ENCODE peak calls at places on chromosomes 2 and 18, in six cellular contexts. F is K562, O is right lobe of liver, D is upper lobe of left lung, Y is Peyer's patch, B is ovary. X is an unnamed sample. For H3K4me1, the result is how much of the 10 kb centered on the place peaks cover.

GRCh38 chr2:70310899-70311298 is 9.0 kb upstream of the FAM136A start:
- DNase-seq in Y (no peak), D (no peak), F (no peak), B (no peak), O (no peak), X (no peak)

GRCh38 chr18:13403786-13404549 is 185.4 kb downstream of the LDLRAD4 start:
- DNase-seq in B (no peak), Y (no peak), F (no peak), D (no peak), O (no peak), X (no peak)

GRCh38 chr2:80930777-80931176 is 626.2 kb upstream of the LRRTM1 start:
- DNase-seq in F (no peak), B (no peak), O (no peak), Y (no peak), D (no peak), X (no peak)

GRCh38 chr2:235027558-235028214 is 75.9 kb downstream of the SH3BP4 start:
- DNase-seq in Y (no peak), O (no peak), F (no peak), D (no peak), B (no peak), X (no peak)

GRCh38 chr2:175577405-175577986 is 396.0 kb upstream of the ATP5MC3 start:
- DNase-seq in B (no peak), F (no peak), Y (no peak), D (no peak), O (no peak), X (no peak)

GRCh38 chr2:133270550-133270949 is 297.7 kb downstream of the NCKAP5 start:
- DNase-seq in O (no peak), Y (no peak), D (no peak), F (peak), B (no peak), X (no peak)

GRCh38 chr18:26618130-26618529 is 69.8 kb upstream of the KCTD1 start:
- DNase-seq in B (no peak), Y (no peak), D (no peak), O (no peak), F (no peak), X (no peak)

GRCh38 chr2:37843554-37843953 is 81.5 kb upstream of the RMDN2 start:
- DNase-seq in O (no peak), B (no peak), F (no peak), Y (no peak), D (no peak), X (no peak)

GRCh38 chr2:190468814-190469569 is 60.8 kb downstream of the MFSD6 start:
- DNase-seq in O (peak), B (peak), D (peak), F (peak), Y (peak), X (peak)

GRCh38 chr18:55458456-55459238 is 129.3 kb downstream of the TCF4 start:
- DNase-seq in D (no peak), F (peak), O (no peak), Y (no peak), B (no peak), X (no peak)
- H3K4me1 ChIP-seq in D (under half), F (under half), O (under half), Y (under half), B (under half), X (under half)

GRCh38 chr18:50107468-50107867 is 87.5 kb downstream of the MYO5B start:
- DNase-seq in B (no peak), O (no peak), Y (no peak), F (no peak), D (no peak), X (no peak)
- TF ChIP-seq POLR2A in B (no peak), O (no peak), Y (no peak), F (no peak), D (no peak), X (no peak)

DNA sequence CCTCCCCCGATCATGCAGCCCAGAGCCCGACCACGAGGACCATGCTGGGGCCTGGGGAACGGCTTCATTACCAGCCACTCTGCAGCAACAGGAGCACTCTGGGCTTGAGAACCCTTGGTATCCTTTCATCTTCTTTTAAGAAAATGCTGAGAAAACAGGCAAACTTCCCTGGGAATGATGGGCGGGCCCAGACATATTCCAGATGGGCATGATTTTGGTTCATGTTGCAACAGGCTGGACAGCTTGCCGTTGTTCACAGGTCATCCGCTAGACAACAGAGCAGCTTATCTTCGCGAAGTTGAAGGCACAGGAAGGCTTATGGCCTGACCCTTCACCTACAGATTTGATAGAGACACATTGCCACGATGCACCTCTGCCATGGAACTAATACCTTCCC is 121.0 kb downstream of the KLHL29 start:
- DNase-seq in D (no peak), F (no peak), Y (no peak), O (no peak), B (no peak), X (peak)
- H3K4me1 ChIP-seq in D (under half), F (under half), Y (under half), O (under half), B (under half), X (under half)

GRCh38 chr2:46298522-46299351 is 1.5 kb downstream of the EPAS1 start:
- DNase-seq in B (peak), O (peak), Y (peak), D (peak), F (peak), X (peak)

GRCh38 chr2:46297546-46298271 is 502 bp downstream of the EPAS1 start:
- DNase-seq in D (peak), F (peak), O (peak), Y (peak), B (peak), X (peak)

GRCh38 chr2:46298272-46298521 is 990 bp downstream of the EPAS1 start:
- DNase-seq in B (no peak), Y (no peak), D (no peak), O (no peak), F (no peak), X (no peak)

GRCh38 chr2:46296216-46296839 is 879 bp upstream of the EPAS1 start:
- DNase-seq in D (peak), F (no peak), Y (peak), O (peak), B (peak), X (peak)

DNA sequence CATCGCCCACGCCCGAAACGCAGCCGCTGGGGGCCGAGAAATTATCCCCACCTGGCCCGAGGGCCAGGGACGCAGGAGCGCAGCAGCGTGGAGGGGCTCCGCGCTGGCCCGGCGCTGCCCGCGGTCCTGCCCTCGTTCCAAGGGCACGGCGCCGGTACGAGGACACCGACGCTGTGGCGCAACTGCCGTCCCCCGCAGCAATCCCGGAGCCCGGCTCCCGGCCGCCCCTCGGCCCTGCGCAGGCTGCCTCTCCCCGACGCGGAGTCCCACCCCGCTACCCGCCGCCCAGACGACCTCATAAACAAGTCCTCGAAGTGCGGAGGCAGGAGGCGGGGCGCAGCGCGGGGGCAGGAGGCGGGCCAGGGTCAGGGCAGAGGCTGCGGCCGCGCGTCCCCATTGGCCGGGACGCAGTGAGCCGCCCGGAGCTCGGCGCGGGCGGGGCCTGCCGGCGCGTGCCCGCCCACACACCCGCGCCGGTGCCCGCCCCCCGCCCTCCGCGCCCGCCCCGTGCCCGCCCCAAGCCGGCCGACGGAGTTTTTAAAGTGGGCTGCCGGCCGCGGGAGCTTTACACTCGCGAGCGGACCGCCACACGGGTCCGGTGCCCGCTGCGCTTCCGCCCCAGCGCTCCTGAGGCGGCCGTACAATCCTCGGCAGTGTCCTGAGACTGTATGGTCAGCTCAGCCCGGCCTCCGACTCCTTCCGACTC is at the start of gene EPAS1:
- DNase-seq in Y (peak), F (peak), D (peak), O (peak), B (peak), X (peak)
- TF ChIP-seq POLR2A in Y (peak), F (peak), D (peak), O (peak), B (peak), X (peak)